ENCODE peak calls at places on chromosome 15, in seven cellular contexts. One of them, this sample, is unnamed. For H3K4me1, the result is how much of the 10 kb centered on the place peaks cover.

GRCh38 chr15:99343208-99343607 is 91.9 kb downstream of the LRRC28 start:
- DNase-seq in lower lobe of right lung: no peak
- DNase-seq in ovary: no peak
- DNase-seq in heart left ventricle: no peak
- DNase-seq in IMR-90: no peak
- DNase-seq in right atrium auricular region: no peak
- DNase-seq in H9: no peak
- DNase-seq in this sample: no peak

GRCh38 chr15:62985768-62986167 is 56.8 kb upstream of the TPM1 start:
- DNase-seq in lower lobe of right lung: no peak
- DNase-seq in ovary: no peak
- DNase-seq in heart left ventricle: no peak
- DNase-seq in IMR-90: peak
- DNase-seq in right atrium auricular region: no peak
- DNase-seq in H9: no peak
- DNase-seq in this sample: no peak

GRCh38 chr15:98537516-98538060 is 110.8 kb upstream of the IGF1R start:
- DNase-seq in lower lobe of right lung: no peak
- DNase-seq in ovary: no peak
- DNase-seq in heart left ventricle: no peak
- DNase-seq in IMR-90: no peak
- DNase-seq in right atrium auricular region: no peak
- DNase-seq in H9: no peak
- DNase-seq in this sample: no peak

GRCh38 chr15:43483306-43484128 is 9.4 kb downstream of the TP53BP1 start:
- DNase-seq in lower lobe of right lung: no peak
- DNase-seq in ovary: no peak
- DNase-seq in heart left ventricle: no peak
- DNase-seq in IMR-90: no peak
- DNase-seq in right atrium auricular region: no peak
- DNase-seq in H9: no peak
- DNase-seq in this sample: no peak

GRCh38 chr15:97903560-97904195 is 56.8 kb upstream of the ARRDC4 start:
- DNase-seq in lower lobe of right lung: no peak
- DNase-seq in ovary: no peak
- DNase-seq in heart left ventricle: no peak
- DNase-seq in IMR-90: no peak
- DNase-seq in right atrium auricular region: no peak
- DNase-seq in H9: no peak
- DNase-seq in this sample: no peak

GRCh38 chr15:32870240-32871033 is 152.6 kb downstream of the GREM1 start:
- DNase-seq in lower lobe of right lung: no peak
- DNase-seq in ovary: no peak
- DNase-seq in heart left ventricle: no peak
- DNase-seq in IMR-90: peak
- DNase-seq in right atrium auricular region: no peak
- DNase-seq in H9: no peak
- DNase-seq in this sample: no peak

GRCh38 chr15:78991879-78992278 is 47.0 kb upstream of the CTSH start:
- DNase-seq in lower lobe of right lung: peak
- DNase-seq in ovary: no peak
- DNase-seq in heart left ventricle: no peak
- DNase-seq in IMR-90: no peak
- DNase-seq in right atrium auricular region: no peak
- DNase-seq in H9: no peak
- DNase-seq in this sample: no peak

GRCh38 chr15:23690450-23690852 is 3.3 kb upstream of the NDN start:
- DNase-seq in lower lobe of right lung: peak
- DNase-seq in ovary: peak
- DNase-seq in heart left ventricle: peak
- DNase-seq in IMR-90: peak
- DNase-seq in right atrium auricular region: no peak
- DNase-seq in H9: peak
- DNase-seq in this sample: no peak

GRCh38 chr15:88375234-88375926 is 91.8 kb downstream of the MRPL46 start:
- DNase-seq in lower lobe of right lung: no peak
- DNase-seq in ovary: no peak
- DNase-seq in heart left ventricle: no peak
- DNase-seq in IMR-90: peak
- DNase-seq in right atrium auricular region: no peak
- DNase-seq in H9: no peak
- DNase-seq in this sample: no peak

GRCh38 chr15:48866141-48866563 is 11.8 kb upstream of the EID1 start:
- DNase-seq in lower lobe of right lung: no peak
- DNase-seq in ovary: no peak
- DNase-seq in heart left ventricle: no peak
- DNase-seq in IMR-90: peak
- DNase-seq in right atrium auricular region: no peak
- DNase-seq in H9: no peak
- DNase-seq in this sample: no peak

GRCh38 chr15:82832601-82833209 is 23.3 kb downstream of the WHAMM start:
- DNase-seq in lower lobe of right lung: no peak
- DNase-seq in ovary: no peak
- DNase-seq in heart left ventricle: no peak
- DNase-seq in IMR-90: peak
- DNase-seq in right atrium auricular region: peak
- DNase-seq in H9: no peak
- DNase-seq in this sample: no peak

DNA sequence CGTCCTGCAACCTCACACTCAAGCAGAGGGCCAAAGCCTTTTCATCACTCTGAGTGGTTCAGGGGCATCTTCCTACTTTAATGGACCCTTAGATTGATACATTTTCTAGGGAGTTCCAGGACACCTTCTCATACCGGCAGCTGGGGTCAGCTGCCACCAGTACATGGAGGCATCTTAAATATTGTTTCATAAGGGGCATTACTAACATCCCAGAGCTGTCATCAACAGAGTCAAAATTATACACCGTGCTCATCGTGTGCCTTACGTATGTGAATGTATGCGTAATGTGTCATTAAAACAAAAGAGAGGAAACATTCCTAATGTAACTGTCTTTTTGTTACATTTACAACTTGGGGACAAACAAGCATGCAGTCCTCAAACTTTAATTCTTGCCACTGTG is 57.9 kb downstream of the ARNT2 start:
- DNase-seq in lower lobe of right lung: no peak
- DNase-seq in ovary: no peak
- DNase-seq in heart left ventricle: no peak
- DNase-seq in IMR-90: no peak
- DNase-seq in right atrium auricular region: no peak
- DNase-seq in H9: no peak
- DNase-seq in this sample: no peak
- TF ChIP-seq CTCF in lower lobe of right lung: no peak
- TF ChIP-seq CTCF in ovary: no peak
- TF ChIP-seq CTCF in heart left ventricle: no peak
- TF ChIP-seq CTCF in IMR-90: no peak
- TF ChIP-seq CTCF in right atrium auricular region: no peak
- TF ChIP-seq CTCF in H9: no peak
- TF ChIP-seq CTCF in this sample: no peak

GRCh38 chr15:64692166-64692565 is 83.2 kb downstream of the RBPMS2 start:
- DNase-seq in lower lobe of right lung: no peak
- DNase-seq in ovary: no peak
- DNase-seq in heart left ventricle: peak
- DNase-seq in IMR-90: no peak
- DNase-seq in right atrium auricular region: no peak
- DNase-seq in H9: no peak
- DNase-seq in this sample: no peak
- H3K4me1 ChIP-seq in lower lobe of right lung: half or more
- H3K4me1 ChIP-seq in ovary: under half
- H3K4me1 ChIP-seq in heart left ventricle: under half
- H3K4me1 ChIP-seq in IMR-90: under half
- H3K4me1 ChIP-seq in right atrium auricular region: under half
- H3K4me1 ChIP-seq in H9: under half
- H3K4me1 ChIP-seq in this sample: under half

DNA sequence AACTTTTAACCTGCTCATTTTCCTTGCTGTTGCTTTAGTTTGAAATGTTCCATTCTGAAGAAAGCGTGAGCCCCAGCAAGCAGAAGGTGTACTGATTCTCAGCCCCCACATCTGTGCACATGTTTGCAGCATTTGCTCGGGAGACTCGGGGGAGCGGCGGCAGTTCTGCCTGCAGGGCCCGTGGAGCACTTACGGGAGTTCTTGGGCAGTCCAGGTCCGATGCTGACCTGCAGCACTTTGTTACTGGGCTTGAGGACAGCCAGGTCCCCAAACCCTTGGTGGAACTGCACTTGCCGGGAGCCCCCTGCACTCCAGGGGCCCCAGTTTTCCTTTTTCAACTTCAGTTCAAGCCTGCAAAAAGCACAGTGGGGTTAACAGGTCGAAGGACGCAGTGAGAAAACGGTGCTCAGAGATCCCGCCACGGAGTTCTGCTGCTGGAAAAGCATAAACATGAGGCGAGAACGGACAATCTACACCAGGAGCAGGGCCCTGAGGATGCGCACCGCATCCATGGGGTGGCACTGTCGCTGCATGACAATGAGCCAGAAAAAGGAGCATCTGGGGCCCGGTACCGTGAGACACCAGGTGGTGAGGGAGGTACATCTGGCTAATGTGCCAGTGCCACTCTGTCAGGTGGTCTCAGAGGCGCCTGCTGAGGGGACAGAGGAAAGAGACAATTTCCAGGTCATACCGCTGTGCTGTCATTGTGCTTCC is 45.6 kb upstream of the LDHAL6B start:
- DNase-seq in lower lobe of right lung: no peak
- DNase-seq in ovary: no peak
- DNase-seq in heart left ventricle: no peak
- DNase-seq in IMR-90: peak
- DNase-seq in right atrium auricular region: no peak
- DNase-seq in H9: peak
- DNase-seq in this sample: no peak
- H3K27ac ChIP-seq in lower lobe of right lung: no peak
- H3K27ac ChIP-seq in ovary: no peak
- H3K27ac ChIP-seq in heart left ventricle: no peak
- H3K27ac ChIP-seq in IMR-90: no peak
- H3K27ac ChIP-seq in right atrium auricular region: no peak
- H3K27ac ChIP-seq in H9: no peak
- H3K27ac ChIP-seq in this sample: no peak

DNA sequence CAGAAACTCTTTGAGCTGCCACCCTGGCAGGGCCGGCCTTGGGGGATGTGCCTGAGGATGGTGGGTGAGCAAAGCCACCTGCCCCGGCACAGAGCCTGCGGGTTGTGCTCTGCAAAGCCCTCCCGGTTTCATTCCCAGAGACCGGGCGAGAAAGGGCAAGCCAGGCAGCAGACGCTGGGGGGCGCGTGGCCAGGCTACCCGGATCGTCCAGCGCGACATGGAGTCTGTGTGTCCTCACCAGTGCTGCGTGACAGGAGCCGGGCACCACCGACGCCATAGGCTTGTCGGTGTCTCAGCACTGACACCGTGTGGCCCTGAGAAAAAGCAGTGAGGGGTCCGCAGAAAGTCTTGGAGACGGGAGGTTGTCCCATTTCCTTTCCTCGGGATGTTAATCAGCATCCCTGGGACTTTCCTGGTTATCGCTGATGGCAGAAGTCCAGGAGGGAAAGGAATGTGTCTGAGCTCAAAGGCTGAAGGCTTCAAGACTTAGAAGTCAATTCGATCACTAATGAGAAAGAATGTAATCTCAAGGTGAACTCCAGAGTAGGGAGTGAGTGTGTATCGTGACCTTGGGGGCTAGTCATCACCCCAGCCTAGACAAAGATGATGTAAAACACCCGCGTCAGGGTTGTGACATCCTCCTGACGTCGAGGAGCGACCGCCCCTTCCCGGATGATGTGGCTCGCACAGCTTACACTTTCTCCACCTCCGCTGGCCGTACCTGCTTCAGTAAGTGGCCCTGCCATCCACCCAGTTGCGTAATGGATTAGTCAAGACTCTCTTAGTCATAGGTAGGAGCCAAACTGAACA is 36.3 kb upstream of the PLA2G4E start:
- DNase-seq in lower lobe of right lung: peak
- DNase-seq in ovary: peak
- DNase-seq in heart left ventricle: peak
- DNase-seq in IMR-90: peak
- DNase-seq in right atrium auricular region: peak
- DNase-seq in H9: peak
- DNase-seq in this sample: no peak
- TF ChIP-seq CTCF in lower lobe of right lung: peak
- TF ChIP-seq CTCF in ovary: peak
- TF ChIP-seq CTCF in heart left ventricle: peak
- TF ChIP-seq CTCF in IMR-90: peak
- TF ChIP-seq CTCF in right atrium auricular region: peak
- TF ChIP-seq CTCF in H9: peak
- TF ChIP-seq CTCF in this sample: peak

DNA sequence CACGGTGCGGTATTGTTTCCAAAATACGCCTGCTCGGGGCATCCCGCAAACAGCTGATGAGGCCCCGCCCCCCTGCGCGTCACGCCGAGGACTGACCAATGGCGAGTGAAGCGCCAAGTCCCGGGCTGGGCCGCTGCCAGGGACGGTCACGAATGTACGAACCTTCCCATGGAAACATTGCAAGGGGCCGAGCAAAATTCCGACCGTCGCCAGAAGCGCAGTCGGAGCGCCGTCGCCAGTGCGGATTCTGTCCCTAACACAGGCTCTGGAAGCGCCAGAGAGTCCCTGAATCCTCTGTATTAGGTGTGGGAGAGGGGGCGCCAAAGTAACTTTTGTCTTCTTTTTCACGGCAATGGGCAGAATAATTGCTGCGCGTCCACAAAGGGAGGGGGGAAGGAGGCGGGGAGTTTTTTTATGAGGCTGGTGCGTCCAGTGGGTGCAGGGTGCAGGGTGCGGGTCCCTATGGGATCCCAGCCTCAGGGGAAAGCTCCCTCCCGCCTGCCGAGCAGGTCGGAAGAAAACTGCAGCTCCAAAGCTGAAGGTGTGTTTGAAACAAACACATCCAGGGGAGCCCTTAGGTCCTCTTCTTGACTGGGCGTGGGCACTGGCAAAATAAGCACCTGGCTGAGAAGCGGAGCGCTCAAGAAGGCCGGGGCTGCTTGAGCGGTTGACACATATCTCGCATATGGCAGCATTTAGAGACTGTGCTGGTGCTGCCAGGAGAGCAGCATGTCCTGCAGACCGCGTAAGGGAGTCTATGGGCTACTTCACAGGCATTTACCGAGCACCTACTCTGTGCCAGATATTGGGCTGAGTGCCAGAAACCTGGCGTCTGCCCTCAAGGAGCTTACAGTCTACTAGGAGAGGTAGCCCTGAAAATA is at the start of gene BMF:
- DNase-seq in lower lobe of right lung: peak
- DNase-seq in ovary: peak
- DNase-seq in heart left ventricle: peak
- DNase-seq in IMR-90: peak
- DNase-seq in right atrium auricular region: peak
- DNase-seq in H9: peak
- DNase-seq in this sample: peak
- H3K4me1 ChIP-seq in lower lobe of right lung: under half
- H3K4me1 ChIP-seq in ovary: under half
- H3K4me1 ChIP-seq in heart left ventricle: under half
- H3K4me1 ChIP-seq in IMR-90: under half
- H3K4me1 ChIP-seq in right atrium auricular region: under half
- H3K4me1 ChIP-seq in H9: under half
- H3K4me1 ChIP-seq in this sample: half or more

GRCh38 chr15:101458908-101459578 is 30.5 kb downstream of the PCSK6 start:
- DNase-seq in lower lobe of right lung: no peak
- DNase-seq in ovary: no peak
- DNase-seq in heart left ventricle: no peak
- DNase-seq in IMR-90: no peak
- DNase-seq in right atrium auricular region: no peak
- DNase-seq in H9: no peak
- DNase-seq in this sample: no peak
- H3K27ac ChIP-seq in lower lobe of right lung: peak
- H3K27ac ChIP-seq in ovary: no peak
- H3K27ac ChIP-seq in heart left ventricle: peak
- H3K27ac ChIP-seq in IMR-90: no peak
- H3K27ac ChIP-seq in right atrium auricular region: peak
- H3K27ac ChIP-seq in H9: no peak
- H3K27ac ChIP-seq in this sample: peak